ENCODE peak calls at places on chromosomes 1 and 21, in nine cellular contexts. F is activated T-cell treated with anti-CD3 and anti-CD28 coated beads, Interleukin-2, amount 50 U/mL, for 4 hours; B is fibroblast of the conjunctiva; S is activated naive CD4-positive, alpha-beta T cell; Z is K562; O is AML-193; D is amygdala; K is NCI-H2029; V is fibroblast of gingiva. X is an unnamed sample.

GRCh38 chr1:53807916-53808315 is 30.2 kb downstream of the NDC1 start:
- DNase-seq in F (no peak), B (no peak), S (no peak), Z (no peak), O (no peak), D (no peak), K (no peak), V (peak), X (no peak)

GRCh38 chr1:103275725-103276124 is 167.4 kb upstream of the COL11A1 start:
- DNase-seq in F (no peak), B (no peak), S (no peak), Z (no peak), O (no peak), D (no peak), K (no peak), V (peak), X (no peak)

GRCh38 chr21:15732290-15732995 is 2.7 kb downstream of the USP25 start:
- DNase-seq in F (no peak), B (no peak), S (no peak), Z (peak), O (peak), D (no peak), K (peak), V (peak), X (no peak)

GRCh38 chr1:59638172-59638800 is 176.5 kb upstream of the HOOK1 start:
- DNase-seq in F (no peak), B (peak), S (no peak), Z (peak), O (no peak), D (no peak), K (no peak), V (peak), X (no peak)

GRCh38 chr1:235997049-235997448 is 67.8 kb downstream of the NID1 start:
- DNase-seq in F (no peak), B (no peak), S (no peak), Z (no peak), O (no peak), D (no peak), K (no peak), V (no peak), X (no peak)

GRCh38 chr1:24932284-24932683 is 2.2 kb upstream of the RUNX3 start:
- DNase-seq in F (peak), B (no peak), S (peak), Z (peak), O (peak), D (no peak), K (peak), V (no peak), X (no peak)

GRCh38 chr1:202587859-202588480 is 122.3 kb downstream of the SYT2 start:
- DNase-seq in F (no peak), B (no peak), S (no peak), Z (no peak), O (no peak), D (no peak), K (no peak), V (no peak), X (no peak)

GRCh38 chr1:3304255-3304654 is 150.2 kb upstream of the ARHGEF16 start:
- DNase-seq in F (no peak), B (no peak), S (no peak), Z (no peak), O (no peak), D (no peak), K (no peak), V (no peak), X (no peak)

GRCh38 chr1:15332525-15332924 is 77.2 kb upstream of the EFHD2 start:
- DNase-seq in F (no peak), B (no peak), S (no peak), Z (no peak), O (no peak), D (no peak), K (no peak), V (no peak), X (no peak)

GRCh38 chr1:244945109-244945671 is 80.8 kb upstream of the HNRNPU start:
- DNase-seq in F (no peak), B (no peak), S (no peak), Z (no peak), O (no peak), D (no peak), K (no peak), V (no peak), X (no peak)

GRCh38 chr1:234597894-234598293 is 12.1 kb downstream of the IRF2BP2 start:
- DNase-seq in F (peak), B (no peak), S (no peak), Z (peak), O (peak), D (peak), K (no peak), V (peak), X (peak)

GRCh38 chr1:67607286-67607685 is 77.7 kb upstream of the GADD45A start:
- DNase-seq in F (no peak), B (no peak), S (no peak), Z (no peak), O (no peak), D (no peak), K (no peak), V (no peak), X (no peak)

GRCh38 chr1:242842094-242842493 is 317.6 kb upstream of the PLD5 start:
- DNase-seq in F (no peak), B (no peak), S (no peak), Z (peak), O (no peak), D (no peak), K (no peak), V (no peak), X (no peak)